ENCODE peak calls at places on chromosome 22, in six cellular contexts. P is neural progenitor cell, Q is fibroblast of lung, G is neuronal stem cell, T is MM.1S, H is HCT116. F is an unnamed sample.

GRCh38 chr22:31520036-31520435 is 23.7 kb downstream of the SFI1 start:
- DNase-seq in P (no peak), Q (no peak), G (no peak), T (no peak), H (no peak), F (no peak)

GRCh38 chr22:17867160-17867785 is 93.0 kb upstream of the BID start:
- DNase-seq in P (no peak), Q (no peak), G (no peak), T (no peak), H (no peak), F (peak)

GRCh38 chr22:36775589-36775965 is 342 bp downstream of the IFT27 start:
- DNase-seq in P (peak), Q (peak), G (peak), T (peak), H (no peak), F (no peak)

GRCh38 chr22:45869448-45869847 is 107.5 kb downstream of the WNT7B start:
- DNase-seq in P (no peak), Q (no peak), G (no peak), T (no peak), H (no peak), F (no peak)

GRCh38 chr22:46788426-46789168 is 26.1 kb downstream of the TBC1D22A start:
- DNase-seq in P (no peak), Q (no peak), G (no peak), T (peak), H (no peak), F (peak)

GRCh38 chr22:50118557-50119168 is 28.9 kb downstream of the MOV10L1 start:
- DNase-seq in P (no peak), Q (peak), G (no peak), T (no peak), H (no peak), F (peak)

GRCh38 chr22:50267591-50268390 is 2.4 kb downstream of the MAPK11 start:
- DNase-seq in P (peak), Q (peak), G (no peak), T (no peak), H (no peak), F (peak)

GRCh38 chr22:49371325-49372110 is 456.2 kb downstream of the BRD1 start:
- DNase-seq in P (no peak), Q (no peak), G (no peak), T (no peak), H (no peak), F (no peak)

GRCh38 chr22:38795569-38795968 is 1.6 kb upstream of the DNAL4 start:
- DNase-seq in P (no peak), Q (no peak), G (no peak), T (no peak), H (no peak), F (no peak)

GRCh38 chr22:23234409-23235161 is 54.3 kb downstream of the BCR start:
- DNase-seq in P (no peak), Q (no peak), G (no peak), T (no peak), H (no peak), F (no peak)

GRCh38 chr22:28115426-28115825 is 196.4 kb upstream of the PITPNB start:
- DNase-seq in P (no peak), Q (no peak), G (no peak), T (no peak), H (no peak), F (no peak)
- H2AFZ ChIP-seq in P (no peak), Q (no peak), G (no peak), T (no peak), H (no peak), F (no peak)

DNA sequence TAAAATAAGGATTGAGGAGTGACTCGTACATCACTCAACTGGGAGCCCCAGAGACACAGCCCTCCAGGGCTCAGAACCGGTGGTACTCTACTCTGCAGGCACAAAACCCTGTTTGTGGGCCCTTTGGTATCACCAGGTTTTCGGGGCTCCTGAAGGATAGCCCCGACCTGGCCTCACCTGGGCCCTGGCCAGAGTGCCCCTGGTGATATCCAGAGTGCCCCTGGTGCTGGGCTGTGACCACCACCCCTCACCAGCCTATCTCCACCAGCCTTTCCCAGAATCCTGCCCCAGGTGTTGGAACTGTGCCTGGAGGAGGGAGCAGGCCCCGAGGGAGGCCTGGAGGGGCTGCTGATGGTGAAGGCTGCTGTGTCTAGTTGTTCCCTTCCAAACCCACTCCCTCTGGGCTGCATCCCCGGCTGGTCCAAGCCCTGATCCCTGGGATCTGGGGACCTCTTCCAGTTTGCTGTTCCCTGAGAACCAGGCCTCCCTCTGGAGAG is 2.2 kb upstream of the GGT5 start:
- DNase-seq in P (no peak), Q (no peak), G (no peak), T (no peak), H (no peak), F (peak)
- H3K27ac ChIP-seq in P (no peak), Q (peak), G (no peak), T (no peak), H (peak), F (peak)

DNA sequence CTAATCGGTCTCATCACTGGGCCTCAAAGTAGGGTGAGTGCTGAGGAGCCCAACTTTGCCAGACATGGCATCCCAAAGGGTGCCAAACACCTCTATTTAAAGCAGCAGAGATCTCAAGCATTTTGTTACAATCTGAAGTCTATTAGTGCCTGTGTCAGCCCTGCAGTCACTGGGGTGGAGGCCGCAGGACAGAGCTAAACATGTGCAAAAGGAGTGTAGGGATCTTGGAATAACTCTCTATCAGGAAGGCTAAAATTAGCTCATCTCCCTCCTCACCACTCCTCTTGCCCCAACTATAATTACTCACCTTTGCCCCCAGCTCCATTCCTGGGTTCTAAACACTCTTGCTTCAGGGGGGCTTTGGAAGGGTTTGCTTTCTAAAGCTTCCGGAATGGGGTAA is 87.5 kb downstream of the TIMP3 start:
- DNase-seq in P (no peak), Q (no peak), G (no peak), T (no peak), H (no peak), F (no peak)
- H2AFZ ChIP-seq in P (no peak), Q (no peak), G (no peak), T (no peak), H (no peak), F (no peak)

GRCh38 chr22:42608481-42609361 is 6.0 kb downstream of the POLDIP3 start:
- DNase-seq in P (peak), Q (peak), G (peak), T (no peak), H (no peak), F (peak)
- H3K27ac ChIP-seq in P (peak), Q (peak), G (peak), T (no peak), H (peak), F (peak)